ENCODE peak calls at places on chromosomes 5 and 9, in four cellular contexts. H, V, K and R are unnamed samples.

GRCh38 chr5:51376504-51376903 is 6.7 kb upstream of the ISL1 start:
- DNase-seq in H (no peak), K (no peak), V (no peak), R (no peak)

GRCh38 chr9:73153793-73154227 is 2.1 kb downstream of the ANXA1 start:
- DNase-seq in H (peak), K (no peak), V (no peak), R (peak)

GRCh38 chr5:41408676-41409443 is 101.5 kb downstream of the PLCXD3 start:
- DNase-seq in V (peak), K (peak), H (peak), R (peak)

GRCh38 chr5:43043400-43043756 is 3.3 kb upstream of the ANXA2R start:
- DNase-seq in V (no peak), H (no peak), K (no peak), R (no peak)

GRCh38 chr9:96302021-96302420 is at the start of gene HSD17B3:
- DNase-seq in V (no peak), K (no peak), H (no peak), R (peak)

GRCh38 chr5:33370135-33370472 is 70.7 kb upstream of the TARS1 start:
- DNase-seq in K (peak), V (peak), H (peak), R (peak)

GRCh38 chr9:87217056-87217455 is 269.8 kb upstream of the GAS1 start:
- DNase-seq in H (no peak), K (no peak), V (no peak), R (no peak)

GRCh38 chr5:97102010-97102470 is 40.4 kb downstream of the LIX1 start:
- DNase-seq in H (no peak), K (no peak), V (no peak), R (no peak)

GRCh38 chr5:109105631-109106267 is 304.0 kb downstream of the PJA2 start:
- DNase-seq in K (peak), V (peak), H (peak), R (peak)

GRCh38 chr9:26471271-26471670 is 421.3 kb downstream of the CAAP1 start:
- DNase-seq in H (no peak), V (no peak), K (no peak), R (no peak)

GRCh38 chr9:70924905-70925547 is 196.4 kb downstream of the TRPM3 start:
- DNase-seq in V (peak), H (peak), K (peak), R (peak)

GRCh38 chr5:139283252-139284166 is 10.0 kb upstream of the MATR3 start:
- DNase-seq in K (no peak), V (no peak), H (no peak), R (no peak)

GRCh38 chr9:103627731-103628130 is 466.4 kb upstream of the SMC2 start:
- DNase-seq in V (no peak), K (no peak), H (peak), R (peak)

GRCh38 chr5:160423025-160423554 is 1.4 kb downstream of the PTTG1 start:
- DNase-seq in V (no peak), K (peak), H (no peak), R (peak)

GRCh38 chr5:177133845-177134652 is 476 bp downstream of the NSD1 start:
- DNase-seq in K (peak), V (no peak), H (peak), R (peak)

GRCh38 chr5:137613554-137614265 is 114.6 kb upstream of the SPOCK1 start:
- DNase-seq in V (no peak), K (peak), H (peak), R (peak)

GRCh38 chr5:136065588-136065987 is 36.8 kb downstream of the TGFBI start:
- DNase-seq in H (no peak), V (no peak), K (no peak), R (no peak)

GRCh38 chr5:127447822-127448221 is 69.6 kb upstream of the PRRC1 start:
- DNase-seq in H (peak), V (peak), K (no peak), R (peak)

GRCh38 chr5:124932791-124933600 is 186.6 kb upstream of the ZNF608 start:
- DNase-seq in V (peak), K (no peak), H (peak), R (no peak)

GRCh38 chr9:108476574-108476973 is 379.2 kb downstream of the ACTL7B start:
- DNase-seq in V (no peak), K (peak), H (peak), R (peak)

GRCh38 chr9:21680590-21680989 is 121.8 kb upstream of the MTAP start:
- DNase-seq in V (no peak), H (no peak), K (no peak), R (no peak)

GRCh38 chr5:620152-620551 is 8.0 kb downstream of the CEP72 start:
- DNase-seq in H (no peak), K (no peak), V (no peak), R (no peak)

GRCh38 chr5:6261256-6261655 is 117.1 kb downstream of the MED10 start:
- DNase-seq in H (no peak), V (no peak), K (no peak), R (peak)

GRCh38 chr5:78540335-78541057 is 108.1 kb downstream of the LHFPL2 start:
- DNase-seq in V (no peak), H (peak), K (no peak), R (no peak)

GRCh38 chr9:75071530-75072122 is 16.3 kb downstream of the NMRK1 start:
- DNase-seq in H (peak), K (peak), V (no peak), R (peak)

GRCh38 chr5:56298329-56298962 is 65.3 kb upstream of the ANKRD55 start:
- DNase-seq in V (no peak), K (no peak), H (no peak), R (no peak)

GRCh38 chr9:14062449-14063187 is 251.3 kb downstream of the NFIB start:
- DNase-seq in H (peak), K (peak), V (no peak), R (peak)